ENCODE peak calls at places on chromosomes 13 and 19, in four cellular contexts. S is tibial artery, D is upper lobe of left lung, C is epithelial cell of esophagus. N is an unnamed sample.

GRCh38 chr19:409515-410242 is 732 bp upstream of the C2CD4C start:
- DNase-seq in S (no peak), D (no peak), C (no peak), N (peak)

GRCh38 chr19:40739871-40740703 is 10.2 kb downstream of the ACTMAP start:
- DNase-seq in S (no peak), D (peak), C (no peak), N (no peak)

GRCh38 chr19:10868872-10869547 is 2.3 kb upstream of the CARM1 start:
- DNase-seq in S (no peak), D (no peak), C (no peak), N (no peak)

GRCh38 chr13:42892760-42893159 is 99.3 kb downstream of the EPSTI1 start:
- DNase-seq in S (no peak), D (no peak), C (peak), N (peak)

GRCh38 chr13:64075543-64076271 is 2660.1 kb upstream of the PCDH20 start:
- DNase-seq in S (no peak), D (peak), C (no peak), N (no peak)

GRCh38 chr13:38228322-38228721 is 121.3 kb upstream of the UFM1 start:
- DNase-seq in S (no peak), D (no peak), C (no peak), N (no peak)

GRCh38 chr19:21321996-21322395 is 7.2 kb downstream of the ZNF708 start:
- DNase-seq in S (no peak), D (no peak), C (peak), N (peak)

GRCh38 chr13:48562296-48563066 is 29.6 kb upstream of the RCBTB2 start:
- DNase-seq in S (no peak), D (no peak), C (peak), N (no peak)

GRCh38 chr19:4057913-4058695 is 8.6 kb downstream of the ZBTB7A start:
- DNase-seq in S (peak), D (peak), C (peak), N (peak)

GRCh38 chr19:1860821-1861598 is 2.4 kb downstream of the KLF16 start:
- DNase-seq in S (no peak), D (peak), C (no peak), N (no peak)

GRCh38 chr13:45849408-45849807 is 2.1 kb downstream of the SIAH3 start:
- DNase-seq in S (no peak), D (no peak), C (no peak), N (no peak)

GRCh38 chr13:56351041-56351440 is 789.7 kb upstream of the PRR20A start:
- DNase-seq in S (no peak), D (no peak), C (peak), N (no peak)

GRCh38 chr19:41263042-41263849 is 926 bp upstream of the HNRNPUL1 start:
- DNase-seq in S (peak), D (peak), C (peak), N (peak)

GRCh38 chr19:1862424-1863307 is 713 bp downstream of the KLF16 start:
- DNase-seq in S (no peak), D (peak), C (peak), N (no peak)

GRCh38 chr19:54905908-54906511 is at the start of gene NCR1:
- DNase-seq in S (no peak), D (no peak), C (no peak), N (no peak)

GRCh38 chr13:34107814-34108213 is 289.9 kb downstream of the RFC3 start:
- DNase-seq in S (no peak), D (no peak), C (peak), N (peak)

GRCh38 chr19:38663957-38664502 is 16.6 kb downstream of the ACTN4 start:
- DNase-seq in S (peak), D (peak), C (no peak), N (no peak)

GRCh38 chr13:100664171-100664900 is 10.3 kb downstream of the TMTC4 start:
- DNase-seq in S (no peak), D (no peak), C (no peak), N (no peak)

GRCh38 chr13:104740616-104741222 is 1674.5 kb upstream of the SLC10A2 start:
- DNase-seq in S (no peak), D (no peak), C (no peak), N (no peak)

GRCh38 chr19:54469496-54469934 is 3.6 kb downstream of the CDC42EP5 start:
- DNase-seq in S (no peak), D (no peak), C (peak), N (no peak)

GRCh38 chr13:91389186-91389585 is 9.2 kb upstream of the GPC5 start:
- DNase-seq in S (no peak), D (no peak), C (peak), N (no peak)

GRCh38 chr19:18419195-18419698 is at the start of gene SSBP4:
- DNase-seq in S (peak), D (peak), C (peak), N (peak)

GRCh38 chr19:58581227-58582141 is 8.3 kb upstream of the MZF1 start:
- DNase-seq in S (peak), D (peak), C (peak), N (peak)

GRCh38 chr13:25088562-25089221 is 7.2 kb upstream of the PABPC3 start:
- DNase-seq in S (no peak), D (no peak), C (no peak), N (no peak)

GRCh38 chr13:90746230-90746629 is 601.3 kb upstream of the MIR17HG start:
- DNase-seq in S (no peak), D (no peak), C (no peak), N (no peak)

GRCh38 chr19:54245936-54246335 is 3.3 kb upstream of the LILRA6 start:
- DNase-seq in S (no peak), D (no peak), C (no peak), N (no peak)

GRCh38 chr13:58869566-58869965 is 1238.0 kb downstream of the PCDH17 start:
- DNase-seq in S (no peak), D (no peak), C (peak), N (no peak)

GRCh38 chr19:56294557-56294956 is 20.1 kb downstream of the ZSCAN5A start:
- DNase-seq in S (no peak), D (no peak), C (peak), N (peak)

GRCh38 chr13:48001127-48001881 is at the start of gene SUCLA2:
- DNase-seq in S (peak), D (peak), C (peak), N (peak)

GRCh38 chr13:90414691-90415596 is 932.5 kb upstream of the MIR17HG start:
- DNase-seq in S (no peak), D (no peak), C (peak), N (peak)

GRCh38 chr13:114104626-114105350 is 27.6 kb downstream of the RASA3 start:
- DNase-seq in S (peak), D (peak), C (no peak), N (no peak)

DNA sequence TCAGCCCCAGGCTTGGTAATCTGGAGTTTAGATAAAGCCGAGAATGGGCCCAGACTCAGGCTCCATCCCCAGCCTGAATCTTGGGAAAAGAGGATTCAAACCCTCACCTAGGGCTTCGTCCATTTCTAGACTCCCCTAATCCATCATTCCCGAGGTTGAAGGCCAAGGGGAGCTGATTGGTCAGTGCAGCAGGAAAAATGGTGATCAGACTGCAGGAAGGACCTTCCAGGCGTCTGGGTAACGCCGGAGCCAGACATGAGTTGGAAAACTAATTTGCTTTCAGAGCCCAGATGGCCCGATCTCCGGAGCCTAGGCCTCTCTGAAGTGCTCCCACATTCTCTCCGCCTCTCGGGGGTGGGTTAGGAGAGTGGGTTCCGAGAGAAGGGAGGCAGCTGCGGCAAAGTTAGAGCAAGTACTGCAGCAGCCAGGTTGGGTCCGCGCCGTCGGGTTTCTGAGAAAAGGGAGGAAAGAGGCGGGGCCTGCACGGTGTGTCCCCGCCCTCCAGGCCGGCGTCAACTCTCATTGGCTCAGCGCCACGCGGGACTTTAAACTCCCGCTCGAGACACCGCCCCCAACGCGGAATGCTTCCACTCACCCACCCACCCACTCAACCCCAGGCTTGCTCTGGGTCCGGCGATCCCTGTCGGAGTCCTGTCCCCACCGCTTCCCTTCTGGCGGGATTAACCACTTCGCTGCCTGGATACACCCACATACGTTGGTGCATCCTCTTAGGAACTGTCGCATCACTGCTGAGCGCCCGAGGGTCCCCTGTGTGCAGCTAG is 788 bp upstream of the RTBDN start:
- DNase-seq in S (no peak), D (no peak), C (no peak), N (no peak)
- TF ChIP-seq CTCF in S (no peak), D (no peak), C (no peak), N (no peak)

DNA sequence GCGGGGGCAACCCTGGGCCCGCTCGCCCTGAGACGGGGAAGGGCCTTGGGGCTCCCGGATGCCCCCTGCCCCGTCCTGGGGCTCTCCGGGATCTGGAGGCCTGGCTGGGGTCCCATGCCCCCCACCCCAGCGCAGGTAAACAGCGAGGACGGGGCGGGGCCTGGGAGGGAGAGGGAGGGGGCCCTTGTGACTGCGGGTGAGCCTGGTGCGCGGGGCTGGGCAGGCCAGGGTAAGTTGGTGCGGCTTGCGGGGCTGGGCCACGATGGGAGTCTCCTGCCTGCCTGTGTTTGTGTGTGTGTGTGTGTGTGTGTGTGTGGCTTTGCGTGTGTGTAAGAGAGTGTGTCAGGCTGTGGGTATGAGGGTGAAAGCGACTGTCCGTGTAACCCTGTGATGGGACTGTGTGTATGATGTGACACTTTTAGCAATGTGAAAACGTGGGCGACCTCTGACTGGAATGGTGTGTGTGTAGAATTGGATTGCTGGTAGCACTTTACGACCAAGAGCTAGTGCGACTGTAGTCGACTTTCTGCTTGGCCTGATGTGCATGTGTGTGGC is 426 bp downstream of the KLC3 start:
- DNase-seq in S (no peak), D (peak), C (peak), N (peak)
- H3K4me3 ChIP-seq in S (no peak), D (peak), C (peak), N (no peak)

GRCh38 chr13:44240611-44241010 is 133.0 kb upstream of the SERP2 start:
- DNase-seq in S (no peak), D (no peak), C (no peak), N (no peak)

GRCh38 chr13:44244288-44244687 is 129.3 kb upstream of the SERP2 start:
- DNase-seq in S (no peak), D (no peak), C (peak), N (peak)

GRCh38 chr13:44238011-44238421 is 135.6 kb upstream of the SERP2 start:
- DNase-seq in S (no peak), D (no peak), C (peak), N (peak)

GRCh38 chr13:44241638-44242037 is 132.0 kb upstream of the SERP2 start:
- DNase-seq in S (no peak), D (no peak), C (no peak), N (no peak)

GRCh38 chr13:44243198-44243852 is 130.3 kb upstream of the SERP2 start:
- DNase-seq in S (no peak), D (no peak), C (peak), N (peak)
- TF ChIP-seq CTCF in S (no peak), D (peak), C (peak), N (peak)

GRCh38 chr19:48398329-48399235 is 5.1 kb downstream of the GRIN2D start:
- DNase-seq in S (peak), D (peak), C (peak), N (peak)
- H3K4me3 ChIP-seq in S (peak), D (peak), C (peak), N (peak)

DNA sequence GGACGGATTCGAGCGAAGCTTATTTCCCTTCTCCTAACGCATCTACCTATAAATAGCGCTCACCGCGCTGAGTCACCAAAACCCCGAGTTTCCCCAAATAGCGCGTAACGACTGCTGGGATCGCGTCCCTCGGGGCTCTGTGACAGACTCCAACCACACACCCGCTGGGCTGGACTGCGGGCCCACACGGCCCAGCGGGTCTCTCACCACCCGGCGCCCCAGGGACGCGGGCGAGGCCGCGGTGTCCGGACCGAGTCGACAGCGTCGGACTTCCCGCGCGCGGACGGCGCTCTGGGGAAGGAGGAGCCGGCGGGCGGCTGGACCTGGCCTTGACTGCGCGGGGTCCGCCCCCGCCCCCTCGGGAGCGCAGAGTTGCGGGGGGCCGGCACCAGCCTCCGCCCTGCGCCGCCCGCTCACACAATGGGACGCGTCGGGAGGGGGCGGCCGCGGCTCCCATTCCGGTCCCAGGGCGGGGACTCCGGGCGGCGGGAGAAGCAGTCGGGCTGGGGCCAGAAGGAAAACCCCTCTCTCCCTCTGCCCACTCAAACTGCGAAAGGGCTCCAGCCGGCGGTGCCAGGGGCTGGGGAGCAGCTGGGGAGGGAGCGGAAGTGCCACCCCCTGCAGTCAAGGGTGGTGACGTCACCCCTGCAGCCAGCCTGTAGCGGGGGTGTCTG is 108.8 kb downstream of the KCNRG start:
- DNase-seq in S (peak), D (peak), C (peak), N (peak)
- TF ChIP-seq CTCF in S (no peak), D (no peak), C (no peak), N (no peak)